ENCODE peak calls at places on chromosomes 1 and 21, in four cellular contexts. I, E, P and G are unnamed samples.

GRCh38 chr1:57835620-57836019 is 411.8 kb upstream of the DAB1 start:
- DNase-seq in P (no peak), E (no peak), I (no peak), G (no peak)

GRCh38 chr1:2592672-2593071 is 6.1 kb downstream of the PRXL2B start:
- DNase-seq in E (no peak), P (no peak), I (no peak), G (no peak)

GRCh38 chr1:226308166-226308722 is 720 bp downstream of the LIN9 start:
- DNase-seq in E (no peak), P (no peak), I (peak; percentile 73), G (no peak)

GRCh38 chr1:89198500-89199072 is at the start of gene GBP4:
- DNase-seq in P (peak; percentile 69), E (no peak), I (no peak), G (no peak)

GRCh38 chr1:81446006-81446669 is 354.6 kb upstream of the ADGRL2 start:
- DNase-seq in E (no peak), P (no peak), I (no peak), G (no peak)

GRCh38 chr21:35163381-35163780 is 114.3 kb upstream of the RUNX1 start:
- DNase-seq in P (no peak), I (no peak), E (no peak), G (no peak)

GRCh38 chr1:22918644-22919043 is 54.0 kb downstream of the LACTBL1 start:
- DNase-seq in P (no peak), E (no peak), I (no peak), G (no peak)

GRCh38 chr1:33086384-33086850 is 5.5 kb downstream of the AZIN2 start:
- DNase-seq in I (peak; percentile 64), P (peak; percentile 5), E (peak; percentile 69), G (peak; percentile 41)

GRCh38 chr1:225754940-225755635 is 22.5 kb upstream of the SRP9 start:
- DNase-seq in E (peak; percentile 93), I (no peak), P (no peak), G (no peak)

GRCh38 chr1:213988639-213989070 is 882 bp downstream of the PROX1 start:
- DNase-seq in P (no peak), I (no peak), E (no peak), G (no peak)

GRCh38 chr21:38139380-38140168 is 117.2 kb upstream of the KCNJ15 start:
- DNase-seq in P (no peak), I (no peak), E (peak; percentile 7), G (no peak)

GRCh38 chr21:41419921-41420862 is 5.8 kb upstream of the MX1 start:
- DNase-seq in P (peak; percentile 39), I (peak; percentile 37), E (peak; percentile 69), G (peak; percentile 72)

GRCh38 chr1:245155186-245156040 is 628 bp downstream of the KIF26B start:
- DNase-seq in E (no peak), P (no peak), I (peak; percentile 31), G (no peak)

GRCh38 chr1:217891966-217892365 is 260.8 kb downstream of the SPATA17 start:
- DNase-seq in P (no peak), E (no peak), I (no peak), G (no peak)

GRCh38 chr1:154014154-154014910 is 23.8 kb downstream of the RPS27 start:
- DNase-seq in P (no peak), I (no peak), E (no peak), G (no peak)

GRCh38 chr1:245880754-245881403 is 626.2 kb downstream of the SMYD3 start:
- DNase-seq in P (no peak), E (no peak), I (no peak), G (no peak)

GRCh38 chr1:153217212-153217611 is at the start of gene PRR9:
- DNase-seq in I (no peak), P (no peak), E (no peak), G (no peak)

GRCh38 chr1:151710187-151710586 is 6.4 kb downstream of the CELF3 start:
- DNase-seq in P (no peak), I (peak; percentile 62), E (no peak), G (no peak)

GRCh38 chr1:117902944-117903343 is 26.5 kb downstream of the GDAP2 start:
- DNase-seq in E (no peak), I (no peak), P (no peak), G (no peak)

GRCh38 chr1:210688482-210689233 is 360.0 kb downstream of the HHAT start:
- DNase-seq in E (no peak), P (no peak), I (no peak), G (no peak)

GRCh38 chr1:238329671-238330070 is 438.9 kb upstream of the ZP4 start:
- DNase-seq in P (no peak), E (no peak), I (no peak), G (no peak)

GRCh38 chr1:241532864-241533263 is 686 bp downstream of the KMO start:
- DNase-seq in I (no peak), P (peak; percentile 43), E (no peak), G (no peak)

GRCh38 chr1:230423936-230424335 is 2.2 kb downstream of the PGBD5 start:
- DNase-seq in P (no peak), I (no peak), E (no peak), G (no peak)

GRCh38 chr21:39715804-39716397 is 29.1 kb upstream of the IGSF5 start:
- DNase-seq in I (peak; percentile 62), E (peak; percentile 33), P (no peak), G (no peak)

GRCh38 chr1:206979379-206980043 is 9.3 kb upstream of the FCAMR start:
- DNase-seq in E (peak; percentile 40), P (no peak), I (peak; percentile 54), G (no peak)

GRCh38 chr21:27190601-27191000 is 223.7 kb upstream of the ADAMTS5 start:
- DNase-seq in P (no peak), I (no peak), E (no peak), G (no peak)

GRCh38 chr1:205444931-205445652 is 10.8 kb downstream of the BLACAT1 start:
- DNase-seq in I (peak; percentile 57), E (no peak), P (no peak), G (peak; percentile 77)

GRCh38 chr1:9319789-9320519 is 27.3 kb downstream of the SPSB1 start:
- DNase-seq in P (no peak), I (no peak), E (no peak), G (peak; percentile 61)

GRCh38 chr21:29092102-29092959 is 18.9 kb upstream of the CCT8 start:
- DNase-seq in I (no peak), E (no peak), P (no peak), G (no peak)

GRCh38 chr21:15908187-15908586 is 178.4 kb downstream of the USP25 start:
- DNase-seq in P (no peak), I (no peak), E (no peak), G (no peak)
- TF ChIP-seq BRCA1 in P (no peak), I (no peak), E (no peak), G (no peak)

DNA sequence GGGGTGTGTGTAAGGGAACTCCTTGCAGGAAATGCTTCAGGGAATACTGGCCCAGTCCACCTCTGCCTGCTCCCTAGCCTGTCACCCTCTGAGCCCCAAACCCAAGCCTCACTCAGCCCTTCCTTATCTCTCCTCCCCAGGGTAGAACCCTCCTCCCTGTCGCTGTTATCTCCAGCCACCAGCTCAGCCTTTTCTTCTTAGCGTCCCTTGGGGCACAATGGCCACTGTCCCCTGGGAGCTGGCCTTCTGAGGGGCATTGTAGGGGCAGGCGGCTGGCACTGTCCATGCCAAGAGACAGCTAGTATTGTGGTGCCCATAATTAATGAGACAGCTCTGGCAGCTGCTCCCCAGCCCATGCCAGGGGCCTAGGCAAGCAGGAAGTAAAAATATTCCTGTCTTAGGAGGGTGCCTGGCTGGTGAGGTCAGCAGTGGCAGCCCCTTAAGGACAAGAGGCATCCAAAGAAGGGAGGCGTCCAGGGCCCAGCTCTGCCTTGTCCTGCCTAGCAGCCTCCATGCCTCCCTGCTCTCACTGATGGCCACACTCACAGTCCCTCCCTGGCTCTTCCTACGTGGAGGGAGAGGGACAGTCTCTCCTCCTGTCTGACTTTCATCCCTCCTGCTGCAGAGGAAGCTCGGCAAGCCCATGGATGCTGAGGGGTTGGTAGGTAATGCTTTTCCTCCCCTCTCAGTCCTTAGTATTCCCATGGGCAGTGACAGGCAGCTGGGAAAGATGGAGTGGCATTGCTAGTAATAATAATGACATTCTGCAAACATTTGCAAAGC is 37.5 kb downstream of the KCNQ4 start:
- DNase-seq in E (no peak), I (peak; percentile 99), P (no peak), G (no peak)
- TF ChIP-seq EP300 in E (no peak), I (peak; percentile 98), P (no peak), G (no peak)

DNA sequence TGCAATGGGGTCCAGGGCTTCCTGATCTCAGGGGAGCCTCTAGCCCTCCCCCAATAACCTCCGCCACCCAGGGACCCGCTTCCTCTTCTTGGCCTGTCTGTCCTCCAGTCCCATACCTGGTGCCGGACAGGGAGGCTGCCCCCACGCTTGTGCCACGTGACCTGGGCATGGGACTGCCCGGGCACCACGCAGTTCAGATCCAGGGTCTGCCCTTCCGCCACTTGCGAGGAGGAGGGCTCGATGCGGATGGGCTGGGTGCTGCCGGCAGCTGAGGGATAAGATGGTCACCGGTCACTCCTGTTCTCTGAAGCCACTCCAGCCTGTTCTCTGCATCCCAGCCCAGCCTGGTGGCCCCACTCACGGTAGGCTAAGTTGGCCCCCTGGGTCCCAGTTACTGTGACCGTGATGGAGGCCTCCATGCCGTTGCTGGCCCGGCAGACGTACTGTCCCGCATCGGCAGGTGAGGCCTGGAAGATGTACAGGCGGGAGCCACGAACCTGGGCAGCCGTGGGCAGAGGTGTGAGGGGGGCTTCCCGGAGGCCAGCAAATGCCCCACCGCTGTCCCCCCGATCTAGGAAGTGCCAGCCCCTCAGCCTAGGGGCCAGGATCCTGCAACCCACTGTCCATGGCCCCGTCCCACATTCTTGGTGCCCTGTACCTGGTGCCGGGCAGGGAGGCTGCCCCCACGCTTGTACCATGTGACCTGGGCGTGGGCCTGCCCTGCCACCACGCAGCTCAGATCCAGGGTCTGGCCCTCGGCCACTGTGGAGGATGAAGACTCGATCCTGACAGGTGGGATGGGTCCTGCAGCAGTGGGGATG is 39.6 kb downstream of the LDLRAD2 start:
- DNase-seq in I (no peak), P (no peak), E (no peak), G (no peak)
- TF ChIP-seq BRCA1 in I (no peak), P (no peak), E (no peak), G (no peak)

GRCh38 chr1:74195339-74195738 is 2.6 kb downstream of the LRRIQ3 start:
- DNase-seq in P (no peak), I (no peak), E (no peak), G (no peak)

GRCh38 chr1:74199504-74199903 is 1.5 kb downstream of the FPGT start:
- DNase-seq in E (no peak), P (no peak), I (no peak), G (no peak)

GRCh38 chr1:74197255-74197654 is 721 bp downstream of the LRRIQ3 start:
- DNase-seq in P (no peak), I (no peak), E (no peak), G (no peak)

GRCh38 chr1:74193908-74194307 is 4.1 kb downstream of the LRRIQ3 start:
- DNase-seq in I (no peak), E (peak; percentile 1), P (no peak), G (no peak)

GRCh38 chr1:74197657-74198552 is at the start of the genes FPGT and LRRIQ3:
- DNase-seq in E (peak; percentile 88), P (peak; percentile 84), I (peak; percentile 96), G (peak; percentile 98)
- TF ChIP-seq EP300 in E (no peak), P (no peak), I (no peak), G (no peak)